ENCODE peak calls at places on chromosomes 13 and 19, in six cellular contexts. One of them, this sample, is unnamed.

GRCh38 chr19:23286477-23286876 is 36.3 kb upstream of the ZNF724 start:
- DNase-seq in K562: no peak
- DNase-seq in SK-N-SH: peak
- DNase-seq in H1: peak
- DNase-seq in GM12878: no peak
- DNase-seq in HepG2: no peak
- DNase-seq in this sample: no peak

GRCh38 chr13:28059214-28059613 is 41.2 kb downstream of the FLT3 start:
- DNase-seq in K562: peak
- DNase-seq in SK-N-SH: peak
- DNase-seq in H1: peak
- DNase-seq in GM12878: no peak
- DNase-seq in HepG2: peak
- DNase-seq in this sample: peak

GRCh38 chr13:51801631-51802099 is 2.3 kb downstream of the DHRS12 start:
- DNase-seq in K562: no peak
- DNase-seq in SK-N-SH: peak
- DNase-seq in H1: no peak
- DNase-seq in GM12878: no peak
- DNase-seq in HepG2: no peak
- DNase-seq in this sample: no peak

GRCh38 chr19:42409477-42409876 is 17.7 kb downstream of the LIPE start:
- DNase-seq in K562: no peak
- DNase-seq in SK-N-SH: peak
- DNase-seq in H1: no peak
- DNase-seq in GM12878: no peak
- DNase-seq in HepG2: no peak
- DNase-seq in this sample: no peak

GRCh38 chr19:40614595-40615411 is 13.6 kb downstream of the LTBP4 start:
- DNase-seq in K562: peak
- DNase-seq in SK-N-SH: peak
- DNase-seq in H1: peak
- DNase-seq in GM12878: peak
- DNase-seq in HepG2: no peak
- DNase-seq in this sample: no peak

GRCh38 chr13:30700364-30700763 is 35.0 kb upstream of the ALOX5AP start:
- DNase-seq in K562: no peak
- DNase-seq in SK-N-SH: no peak
- DNase-seq in H1: no peak
- DNase-seq in GM12878: no peak
- DNase-seq in HepG2: no peak
- DNase-seq in this sample: peak

GRCh38 chr13:20610006-20610405 is 43.0 kb downstream of the IFT88 start:
- DNase-seq in K562: no peak
- DNase-seq in SK-N-SH: no peak
- DNase-seq in H1: no peak
- DNase-seq in GM12878: no peak
- DNase-seq in HepG2: no peak
- DNase-seq in this sample: no peak

GRCh38 chr19:18377026-18377425 is 8.9 kb upstream of the GDF15 start:
- DNase-seq in K562: no peak
- DNase-seq in SK-N-SH: no peak
- DNase-seq in H1: no peak
- DNase-seq in GM12878: no peak
- DNase-seq in HepG2: no peak
- DNase-seq in this sample: no peak

GRCh38 chr13:60351326-60351725 is 45.7 kb upstream of the TDRD3 start:
- DNase-seq in K562: no peak
- DNase-seq in SK-N-SH: peak
- DNase-seq in H1: no peak
- DNase-seq in GM12878: no peak
- DNase-seq in HepG2: no peak
- DNase-seq in this sample: no peak

GRCh38 chr13:39765801-39766463 is 110.5 kb downstream of the COG6 start:
- DNase-seq in K562: no peak
- DNase-seq in SK-N-SH: peak
- DNase-seq in H1: no peak
- DNase-seq in GM12878: no peak
- DNase-seq in HepG2: no peak
- DNase-seq in this sample: no peak

GRCh38 chr13:97329331-97329730 is 104.6 kb upstream of the RAP2A start:
- DNase-seq in K562: no peak
- DNase-seq in SK-N-SH: no peak
- DNase-seq in H1: no peak
- DNase-seq in GM12878: no peak
- DNase-seq in HepG2: no peak
- DNase-seq in this sample: no peak

GRCh38 chr19:10009269-10009665 is 1.0 kb downstream of the COL5A3 start:
- DNase-seq in K562: peak
- DNase-seq in SK-N-SH: peak
- DNase-seq in H1: peak
- DNase-seq in GM12878: no peak
- DNase-seq in HepG2: no peak
- DNase-seq in this sample: no peak

GRCh38 chr19:52331757-52332156 is 4.3 kb upstream of the ZNF610 start:
- DNase-seq in K562: no peak
- DNase-seq in SK-N-SH: no peak
- DNase-seq in H1: no peak
- DNase-seq in GM12878: no peak
- DNase-seq in HepG2: no peak
- DNase-seq in this sample: no peak

GRCh38 chr19:28509079-28509895 is 703.7 kb downstream of the UQCRFS1 start:
- DNase-seq in K562: no peak
- DNase-seq in SK-N-SH: no peak
- DNase-seq in H1: peak
- DNase-seq in GM12878: no peak
- DNase-seq in HepG2: no peak
- DNase-seq in this sample: no peak

GRCh38 chr19:35975608-35976214 is 19.3 kb upstream of the SDHAF1 start:
- DNase-seq in K562: peak
- DNase-seq in SK-N-SH: no peak
- DNase-seq in H1: peak
- DNase-seq in GM12878: no peak
- DNase-seq in HepG2: no peak
- DNase-seq in this sample: no peak

GRCh38 chr19:45211751-45212381 is 33.3 kb downstream of the BLOC1S3 start:
- DNase-seq in K562: no peak
- DNase-seq in SK-N-SH: peak
- DNase-seq in H1: no peak
- DNase-seq in GM12878: no peak
- DNase-seq in HepG2: no peak
- DNase-seq in this sample: no peak

GRCh38 chr13:29292045-29292444 is 303.4 kb downstream of the SLC7A1 start:
- DNase-seq in K562: no peak
- DNase-seq in SK-N-SH: no peak
- DNase-seq in H1: no peak
- DNase-seq in GM12878: no peak
- DNase-seq in HepG2: no peak
- DNase-seq in this sample: no peak

GRCh38 chr19:390386-391198 is 18.4 kb downstream of the C2CD4C start:
- DNase-seq in K562: no peak
- DNase-seq in SK-N-SH: peak
- DNase-seq in H1: no peak
- DNase-seq in GM12878: no peak
- DNase-seq in HepG2: no peak
- DNase-seq in this sample: no peak

GRCh38 chr19:389935-390289 is 19.0 kb downstream of the C2CD4C start:
- DNase-seq in K562: no peak
- DNase-seq in SK-N-SH: no peak
- DNase-seq in H1: no peak
- DNase-seq in GM12878: no peak
- DNase-seq in HepG2: no peak
- DNase-seq in this sample: no peak

GRCh38 chr19:391726-392374 is 17.1 kb downstream of the C2CD4C start:
- DNase-seq in K562: no peak
- DNase-seq in SK-N-SH: no peak
- DNase-seq in H1: no peak
- DNase-seq in GM12878: no peak
- DNase-seq in HepG2: no peak
- DNase-seq in this sample: no peak

GRCh38 chr19:392375-392970 is 16.5 kb downstream of the C2CD4C start:
- DNase-seq in K562: no peak
- DNase-seq in SK-N-SH: no peak
- DNase-seq in H1: no peak
- DNase-seq in GM12878: no peak
- DNase-seq in HepG2: no peak
- DNase-seq in this sample: no peak

DNA sequence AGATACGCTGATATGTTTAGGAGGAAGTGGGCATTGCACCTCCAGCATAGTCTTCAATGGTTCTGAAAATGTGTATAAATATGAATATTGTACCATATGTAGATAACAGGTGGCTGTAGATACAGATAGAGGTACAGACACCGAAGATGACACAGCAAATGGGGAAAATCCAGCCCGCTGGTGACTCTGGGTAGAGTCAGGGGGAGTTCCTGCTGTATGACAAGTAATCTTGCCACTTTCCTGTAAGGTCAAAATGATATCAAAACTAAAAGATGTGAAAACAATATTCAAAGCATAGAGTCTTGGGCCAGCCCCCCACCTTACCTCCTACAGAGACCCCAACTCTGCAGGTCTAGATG is 17.8 kb downstream of the C2CD4C start:
- DNase-seq in K562: no peak
- DNase-seq in SK-N-SH: no peak
- DNase-seq in H1: no peak
- DNase-seq in GM12878: no peak
- DNase-seq in HepG2: no peak
- DNase-seq in this sample: no peak
- TF ChIP-seq GABPA in K562: no peak
- TF ChIP-seq GABPA in SK-N-SH: no peak
- TF ChIP-seq GABPA in H1: no peak
- TF ChIP-seq GABPA in GM12878: no peak
- TF ChIP-seq GABPA in HepG2: no peak
- TF ChIP-seq GABPA in this sample: no peak

GRCh38 chr19:3115916-3116602 is 19.8 kb upstream of the GNA15 start:
- DNase-seq in K562: no peak
- DNase-seq in SK-N-SH: no peak
- DNase-seq in H1: no peak
- DNase-seq in GM12878: no peak
- DNase-seq in HepG2: no peak
- DNase-seq in this sample: no peak

GRCh38 chr19:3118232-3119070 is 17.4 kb upstream of the GNA15 start:
- DNase-seq in K562: no peak
- DNase-seq in SK-N-SH: no peak
- DNase-seq in H1: no peak
- DNase-seq in GM12878: no peak
- DNase-seq in HepG2: no peak
- DNase-seq in this sample: no peak

GRCh38 chr19:3116621-3117020 is 19.2 kb upstream of the GNA15 start:
- DNase-seq in K562: no peak
- DNase-seq in SK-N-SH: no peak
- DNase-seq in H1: no peak
- DNase-seq in GM12878: no peak
- DNase-seq in HepG2: no peak
- DNase-seq in this sample: no peak

GRCh38 chr19:3119071-3119781 is 16.6 kb upstream of the GNA15 start:
- DNase-seq in K562: no peak
- DNase-seq in SK-N-SH: no peak
- DNase-seq in H1: no peak
- DNase-seq in GM12878: no peak
- DNase-seq in HepG2: no peak
- DNase-seq in this sample: no peak

DNA sequence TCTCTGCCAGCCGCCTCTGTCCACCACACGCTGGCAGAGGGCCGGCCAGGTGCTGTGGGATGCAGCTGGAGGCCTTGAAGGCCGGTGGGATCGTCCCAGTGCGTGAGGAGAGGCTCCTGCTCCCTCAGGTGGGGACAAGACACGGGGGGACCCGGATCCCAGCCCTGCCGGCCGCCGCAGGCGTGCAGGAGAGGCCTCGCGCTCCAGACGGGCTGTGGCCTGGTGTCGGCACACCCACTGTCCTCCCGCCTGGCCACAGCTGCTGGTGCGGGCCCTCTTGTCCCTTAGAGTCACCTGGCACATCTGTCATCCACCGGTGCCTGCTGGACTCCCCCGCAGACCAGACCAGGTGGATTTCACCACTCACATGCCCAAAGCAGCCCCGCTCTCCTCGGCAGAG is 18.1 kb upstream of the GNA15 start:
- DNase-seq in K562: no peak
- DNase-seq in SK-N-SH: no peak
- DNase-seq in H1: no peak
- DNase-seq in GM12878: no peak
- DNase-seq in HepG2: no peak
- DNase-seq in this sample: no peak
- TF ChIP-seq POLR2AphosphoS5 in K562: no peak
- TF ChIP-seq POLR2AphosphoS5 in SK-N-SH: no peak
- TF ChIP-seq POLR2AphosphoS5 in H1: no peak
- TF ChIP-seq POLR2AphosphoS5 in GM12878: no peak
- TF ChIP-seq POLR2AphosphoS5 in HepG2: no peak
- TF ChIP-seq POLR2AphosphoS5 in this sample: no peak

DNA sequence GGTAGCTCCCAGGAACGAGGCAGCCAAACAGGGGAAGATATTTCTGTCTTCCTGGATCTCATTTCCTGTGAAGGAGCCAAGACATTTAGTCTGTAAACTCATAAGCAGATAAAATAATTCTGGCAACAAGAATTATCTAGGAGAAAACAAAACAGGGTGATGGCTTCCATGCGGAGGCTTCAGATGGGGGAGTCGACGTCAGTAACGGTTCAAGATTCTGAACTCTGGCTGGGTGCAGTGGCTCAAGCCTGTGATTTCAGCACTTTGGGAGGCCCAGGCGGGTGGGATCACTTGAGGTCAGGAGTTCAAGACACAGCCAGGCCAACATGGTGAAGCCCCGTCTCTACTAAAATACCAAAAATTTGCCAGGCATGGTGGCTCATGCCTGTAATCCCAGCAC is 1.3 kb downstream of the GNA15 start:
- DNase-seq in K562: no peak
- DNase-seq in SK-N-SH: no peak
- DNase-seq in H1: no peak
- DNase-seq in GM12878: no peak
- DNase-seq in HepG2: no peak
- DNase-seq in this sample: no peak
- TF ChIP-seq GABPA in K562: no peak
- TF ChIP-seq GABPA in SK-N-SH: no peak
- TF ChIP-seq GABPA in H1: no peak
- TF ChIP-seq GABPA in GM12878: no peak
- TF ChIP-seq GABPA in HepG2: no peak
- TF ChIP-seq GABPA in this sample: no peak

GRCh38 chr19:38650180-38650775 is 2.8 kb downstream of the ACTN4 start:
- DNase-seq in K562: no peak
- DNase-seq in SK-N-SH: no peak
- DNase-seq in H1: no peak
- DNase-seq in GM12878: no peak
- DNase-seq in HepG2: no peak
- DNase-seq in this sample: no peak

GRCh38 chr19:38653028-38653571 is 5.7 kb downstream of the ACTN4 start:
- DNase-seq in K562: no peak
- DNase-seq in SK-N-SH: no peak
- DNase-seq in H1: no peak
- DNase-seq in GM12878: no peak
- DNase-seq in HepG2: peak
- DNase-seq in this sample: no peak

GRCh38 chr19:38649305-38650179 is 2.1 kb downstream of the ACTN4 start:
- DNase-seq in K562: no peak
- DNase-seq in SK-N-SH: no peak
- DNase-seq in H1: no peak
- DNase-seq in GM12878: no peak
- DNase-seq in HepG2: peak
- DNase-seq in this sample: peak

GRCh38 chr19:38648789-38649304 is 1.4 kb downstream of the ACTN4 start:
- DNase-seq in K562: no peak
- DNase-seq in SK-N-SH: no peak
- DNase-seq in H1: no peak
- DNase-seq in GM12878: no peak
- DNase-seq in HepG2: no peak
- DNase-seq in this sample: no peak

GRCh38 chr19:38650911-38651584 is 3.6 kb downstream of the ACTN4 start:
- DNase-seq in K562: no peak
- DNase-seq in SK-N-SH: no peak
- DNase-seq in H1: no peak
- DNase-seq in GM12878: no peak
- DNase-seq in HepG2: no peak
- DNase-seq in this sample: peak
- TF ChIP-seq POLR2AphosphoS5 in K562: no peak
- TF ChIP-seq POLR2AphosphoS5 in SK-N-SH: no peak
- TF ChIP-seq POLR2AphosphoS5 in H1: no peak
- TF ChIP-seq POLR2AphosphoS5 in GM12878: no peak
- TF ChIP-seq POLR2AphosphoS5 in HepG2: no peak
- TF ChIP-seq POLR2AphosphoS5 in this sample: no peak

This sample was measured in HL-60.